ENCODE peak calls at places on chromosomes 16 and 17, in seven cellular contexts. S, E, Y, F, K, R and H are unnamed samples.

GRCh38 chr17:76672270-76672851 is 28.8 kb upstream of the ST6GALNAC1 start:
- DNase-seq in K (no peak), Y (no peak), R (no peak), S (no peak), E (no peak), F (no peak), H (no peak)

GRCh38 chr16:12896562-12896961 is 4.8 kb upstream of the SHISA9 start:
- DNase-seq in S (no peak), Y (no peak), E (no peak), K (peak; percentile 43), F (no peak), R (no peak), H (peak; percentile 61)

GRCh38 chr16:87709677-87710076 is 56.1 kb downstream of the KLHDC4 start:
- DNase-seq in S (no peak), K (no peak), Y (no peak), R (no peak), E (no peak), F (no peak), H (no peak)

GRCh38 chr16:88957887-88958577 is 19.0 kb downstream of the CBFA2T3 start:
- DNase-seq in F (no peak), Y (no peak), K (no peak), S (no peak), R (no peak), E (no peak), H (no peak)

GRCh38 chr17:70323269-70323668 is 153.9 kb downstream of the KCNJ2 start:
- DNase-seq in Y (no peak), F (no peak), K (no peak), S (no peak), R (no peak), E (no peak), H (no peak)

GRCh38 chr17:223723-224471 is 42.4 kb upstream of the DOC2B start:
- DNase-seq in Y (no peak), F (peak; percentile 31), R (no peak), S (no peak), K (no peak), E (no peak), H (no peak)

GRCh38 chr17:79947351-79948031 is 88.2 kb downstream of the TBC1D16 start:
- DNase-seq in F (peak; percentile 40), Y (no peak), R (no peak), S (peak; percentile 55), E (peak; percentile 10), K (no peak), H (no peak)

GRCh38 chr16:86831366-86831765 is 253.0 kb downstream of the FOXL1 start:
- DNase-seq in Y (no peak), K (no peak), S (peak; percentile 40), F (no peak), E (no peak), R (no peak), H (no peak)

GRCh38 chr17:17822189-17822978 is 14.4 kb downstream of the SREBF1 start:
- DNase-seq in E (peak; percentile 87), F (no peak), R (peak; percentile 60), S (peak; percentile 91), Y (peak; percentile 95), K (no peak), H (no peak)

GRCh38 chr17:31608659-31609254 is 217.3 kb downstream of the RAB11FIP4 start:
- DNase-seq in F (no peak), Y (no peak), S (no peak), K (no peak), R (no peak), E (peak; percentile 35), H (no peak)

GRCh38 chr16:1183235-1183907 is 30.5 kb downstream of the CACNA1H start:
- DNase-seq in F (no peak), R (peak; percentile 87), S (peak; percentile 91), Y (peak; percentile 59), E (peak; percentile 63), K (peak; percentile 72), H (peak; percentile 70)

GRCh38 chr17:68443974-68444464 is 13.3 kb downstream of the WIPI1 start:
- DNase-seq in F (no peak), S (peak; percentile 4), E (no peak), Y (no peak), K (no peak), R (no peak), H (no peak)

GRCh38 chr16:785563-786535 is 2.3 kb downstream of the RPUSD1 start:
- DNase-seq in Y (peak; percentile 76), S (no peak), K (peak; percentile 53), F (peak; percentile 88), R (peak; percentile 44), E (peak; percentile 37), H (no peak)

GRCh38 chr16:9870962-9871361 is 311.3 kb downstream of the GRIN2A start:
- DNase-seq in E (no peak), F (no peak), S (no peak), K (no peak), R (no peak), Y (no peak), H (no peak)

GRCh38 chr17:57408064-57408811 is 151.9 kb downstream of the MSI2 start:
- DNase-seq in S (no peak), K (no peak), F (no peak), Y (no peak), R (no peak), E (no peak), H (no peak)

GRCh38 chr17:16987830-16988601 is 16.1 kb upstream of the TNFRSF13B start:
- DNase-seq in R (peak; percentile 37), K (peak; percentile 93), E (peak; percentile 75), Y (peak; percentile 78), S (peak; percentile 80), F (peak; percentile 94), H (peak; percentile 79)

GRCh38 chr16:54055191-54055590 is 231.4 kb downstream of the IRX3 start:
- DNase-seq in K (no peak), S (no peak), E (no peak), F (no peak), R (no peak), Y (peak; percentile 7), H (no peak)

GRCh38 chr17:78174332-78174869 is 6.0 kb downstream of the SYNGR2 start:
- DNase-seq in K (no peak), F (peak; percentile 89), S (peak; percentile 93), E (no peak), Y (peak; percentile 79), R (peak; percentile 73), H (no peak)

GRCh38 chr17:45087496-45087975 is 26.4 kb downstream of the NMT1 start:
- DNase-seq in K (no peak), E (peak; percentile 62), S (peak; percentile 81), F (no peak), Y (no peak), R (no peak), H (no peak)

GRCh38 chr17:2054262-2054739 is 602 bp upstream of the HIC1 start:
- DNase-seq in E (peak; percentile 55), S (no peak), R (peak; percentile 74), Y (peak; percentile 63), F (peak; percentile 61), K (peak; percentile 81), H (no peak)
- H3K4me3 ChIP-seq in E (peak overlapping the region; percentile 75), S (peak overlapping the region; percentile 60), R (peak overlapping the region; percentile 46), Y (no peak overlapping the region), F (peak overlapping the region; percentile 73), K (peak overlapping the region; percentile 58), H (no peak overlapping the region)

DNA sequence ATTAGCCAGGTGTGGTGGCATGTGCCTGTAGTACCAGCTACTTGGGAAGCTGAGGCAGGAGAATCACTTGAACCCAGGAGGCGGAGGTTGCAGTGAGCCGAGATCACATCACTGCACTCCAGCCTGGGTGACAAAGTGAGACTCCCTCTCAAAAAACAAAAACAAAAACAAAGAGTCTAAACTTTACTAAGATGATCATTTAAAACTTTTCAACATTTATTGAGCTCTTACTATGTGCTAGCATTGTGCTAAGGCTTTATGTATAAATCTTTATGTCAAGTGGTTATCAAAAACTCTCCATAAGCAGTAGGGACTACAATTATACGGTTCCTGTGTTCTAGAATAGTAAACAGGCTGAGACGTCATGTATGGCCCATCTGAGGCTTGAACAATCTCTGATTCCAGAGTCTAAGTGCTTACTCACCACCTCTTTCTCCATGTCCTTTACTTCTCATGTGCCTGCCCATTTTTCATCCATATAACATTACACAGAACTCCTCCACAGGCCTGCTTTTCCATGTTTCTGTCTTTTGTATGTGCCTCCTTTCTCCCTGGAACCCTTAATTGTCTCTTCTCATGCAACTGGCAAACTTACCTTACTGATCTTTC is 66.7 kb downstream of the NUP88 start:
- DNase-seq in S (no peak), K (no peak), Y (no peak), E (no peak), F (no peak), R (no peak), H (no peak)
- H3K27ac ChIP-seq in S (peak overlapping the region; percentile 43), K (no peak overlapping the region), Y (no peak overlapping the region), E (no peak overlapping the region), F (no peak overlapping the region), R (no peak overlapping the region), H (no peak overlapping the region)

DNA sequence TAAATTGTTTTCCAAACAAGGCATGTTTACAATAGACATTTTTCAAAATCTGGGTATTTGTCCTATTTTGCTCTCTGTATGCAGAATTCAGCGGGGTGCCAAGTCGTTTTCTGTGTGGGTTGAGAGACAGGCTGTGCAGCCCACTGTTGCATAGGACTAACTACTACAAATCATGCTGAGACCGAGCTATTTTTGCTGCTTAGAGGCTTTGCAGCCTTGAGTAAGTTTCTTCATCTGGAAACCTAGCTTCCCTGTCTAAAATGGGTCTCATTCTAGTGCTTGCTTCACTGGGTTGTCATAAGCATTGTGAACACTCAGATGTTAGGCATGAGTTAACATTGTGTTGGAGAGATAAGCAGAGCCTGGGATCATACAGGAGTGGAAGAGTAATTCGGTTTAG is 1.3 kb downstream of the PRPSAP2 start:
- DNase-seq in S (no peak), R (peak; percentile 11), F (no peak), K (peak; percentile 28), E (peak; percentile 73), Y (no peak), H (no peak)
- H3K4me3 ChIP-seq in S (peak overlapping the region; percentile 65), R (no peak overlapping the region), F (no peak overlapping the region), K (peak overlapping the region; percentile 92), E (no peak overlapping the region), Y (no peak overlapping the region), H (peak overlapping the region; percentile 99)

GRCh38 chr16:84093879-84094270 is 22.9 kb downstream of the MBTPS1 start:
- DNase-seq in R (no peak), Y (peak; percentile 40), K (no peak), S (no peak), E (no peak), F (no peak), H (no peak)

GRCh38 chr16:84095466-84095865 is 21.3 kb downstream of the MBTPS1 start:
- DNase-seq in F (no peak), Y (no peak), S (no peak), K (no peak), E (no peak), R (no peak), H (no peak)

GRCh38 chr16:84093120-84093878 is 23.4 kb downstream of the MBTPS1 start:
- DNase-seq in S (no peak), E (no peak), F (no peak), Y (no peak), K (no peak), R (no peak), H (no peak)

GRCh38 chr16:84098939-84099338 is 17.8 kb downstream of the MBTPS1 start:
- DNase-seq in E (peak; percentile 36), K (no peak), R (no peak), Y (no peak), F (no peak), S (no peak), H (no peak)

DNA sequence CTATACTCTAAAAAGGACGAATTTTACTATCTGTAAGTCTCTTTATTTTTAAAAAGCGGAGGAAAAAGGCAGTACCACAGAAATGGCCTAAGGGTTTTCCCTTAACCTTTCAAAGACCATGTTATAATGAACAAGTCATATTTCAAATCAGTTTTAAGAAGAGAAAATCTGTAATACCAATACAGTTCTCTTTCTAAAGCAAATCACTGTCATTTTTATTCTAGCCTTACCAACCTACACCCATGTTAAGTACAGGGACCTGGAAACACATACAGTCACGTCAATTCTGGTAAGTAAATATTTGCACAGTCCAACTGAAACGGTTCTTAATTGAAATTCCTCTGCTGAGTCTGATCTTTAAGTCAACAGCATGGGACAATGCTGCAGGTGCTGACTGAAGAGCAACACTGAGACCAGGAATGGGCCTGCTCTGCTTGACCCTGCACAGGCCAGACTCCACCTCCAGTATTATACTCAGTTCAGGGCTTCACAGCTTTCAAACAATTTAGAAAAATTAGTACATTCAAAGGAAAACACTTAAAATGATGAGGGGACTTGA is 20.2 kb downstream of the MBTPS1 start:
- DNase-seq in R (no peak), Y (no peak), K (no peak), F (no peak), E (no peak), S (no peak), H (no peak)
- H3K27ac ChIP-seq in R (no peak overlapping the region), Y (no peak overlapping the region), K (no peak overlapping the region), F (no peak overlapping the region), E (no peak overlapping the region), S (no peak overlapping the region), H (no peak overlapping the region)